ENCODE peak calls at places on chromosomes 2 and 18, in five cellular contexts. H is aorta, E is kidney, M is left ventricle myocardium inferior, J is left ventricle myocardium superior. N is an unnamed sample.
A peak's percentile ranks its signal among the peaks of the same experiment; 100 is the strongest.

GRCh38 chr18:55256568-55257289 is 297.5 kb upstream of the CCDC68 start:
- DNase-seq in H (no peak), E (no peak), M (no peak), J (no peak), N (no peak)

GRCh38 chr18:79796016-79796415 is 1.7 kb upstream of the KCNG2 start:
- DNase-seq in H (peak; percentile 19), E (peak; percentile 35), M (no peak), J (no peak), N (no peak)

GRCh38 chr2:203758841-203759691 is 52.6 kb downstream of the CD28 start:
- DNase-seq in H (no peak), E (no peak), M (no peak), J (no peak), N (no peak)

GRCh38 chr2:231946241-231946814 is 15.2 kb upstream of the DIS3L2 start:
- DNase-seq in H (no peak), E (no peak), M (no peak), J (no peak), N (no peak)

GRCh38 chr2:191679818-191680600 is 2.1 kb downstream of the NABP1 start:
- DNase-seq in H (no peak), E (no peak), M (no peak), J (no peak), N (no peak)

GRCh38 chr2:20177556-20178403 is 47.1 kb downstream of the SDC1 start:
- DNase-seq in H (peak; percentile 52), E (no peak), M (no peak), J (no peak), N (no peak)

GRCh38 chr2:160379399-160379798 is 114.2 kb downstream of the RBMS1 start:
- DNase-seq in H (no peak), E (no peak), M (no peak), J (no peak), N (no peak)

GRCh38 chr2:28621172-28622100 is 125.6 kb downstream of the PLB1 start:
- DNase-seq in H (peak; percentile 78), E (peak; percentile 82), M (no peak), J (peak; percentile 58), N (no peak)

GRCh38 chr2:30136729-30137444 is 9.9 kb upstream of the YPEL5 start:
- DNase-seq in H (no peak), E (no peak), M (no peak), J (no peak), N (no peak)

GRCh38 chr2:172427990-172428840 is 829 bp downstream of the ITGA6 start:
- DNase-seq in H (peak; percentile 78), E (peak; percentile 86), M (peak; percentile 48), J (peak; percentile 65), N (no peak)

GRCh38 chr2:218028562-218029348 is 26.0 kb upstream of the TNS1 start:
- DNase-seq in H (peak; percentile 69), E (peak; percentile 44), M (no peak), J (peak; percentile 58), N (no peak)

GRCh38 chr18:24271381-24272331 is 126.0 kb downstream of the OSBPL1A start:
- DNase-seq in H (peak; percentile 91), E (peak; percentile 92), M (peak; percentile 75), J (peak; percentile 88), N (no peak)

GRCh38 chr18:76450452-76450851 is 44.6 kb downstream of the ZNF516 start:
- DNase-seq in H (no peak), E (no peak), M (no peak), J (no peak), N (no peak)

GRCh38 chr2:107542314-107542740 is 284.4 kb upstream of the RGPD4 start:
- DNase-seq in H (peak; percentile 54), E (no peak), M (no peak), J (no peak), N (no peak)

GRCh38 chr2:74548919-74549684 is 4.6 kb downstream of the LOXL3 start:
- DNase-seq in H (peak; percentile 92), E (peak; percentile 88), M (peak; percentile 79), J (peak; percentile 88), N (no peak)

GRCh38 chr18:11955299-11956029 is 25.8 kb upstream of the IMPA2 start:
- DNase-seq in H (peak; percentile 81), E (no peak), M (no peak), J (peak; percentile 44), N (no peak)

GRCh38 chr2:33770023-33770422 is 170.9 kb upstream of the FAM98A start:
- DNase-seq in H (no peak), E (no peak), M (no peak), J (no peak), N (no peak)

GRCh38 chr18:57943723-57944122 is 100.3 kb upstream of the NEDD4L start:
- DNase-seq in H (no peak), E (no peak), M (no peak), J (no peak), N (no peak)

GRCh38 chr2:174336403-174337336 is 1.9 kb downstream of the SP9 start:
- DNase-seq in H (peak; percentile 71), E (peak; percentile 72), M (no peak), J (peak; percentile 47), N (no peak)

GRCh38 chr2:30339071-30339470 is 107.7 kb downstream of the LBH start:
- DNase-seq in H (no peak), E (no peak), M (no peak), J (no peak), N (no peak)

GRCh38 chr2:237980087-237980486 is 13.3 kb downstream of the UBE2F start:
- DNase-seq in H (peak; percentile 23), E (no peak), M (no peak), J (no peak), N (no peak)

GRCh38 chr2:893311-893710 is 57.3 kb upstream of the SNTG2 start:
- DNase-seq in H (no peak), E (no peak), M (no peak), J (no peak), N (peak; percentile 88)

GRCh38 chr2:140627136-140627535 is 1503.7 kb downstream of the LRP1B start:
- DNase-seq in H (no peak), E (no peak), M (no peak), J (no peak), N (no peak)

GRCh38 chr2:43228782-43229659 is 2.6 kb upstream of the ZFP36L2 start:
- DNase-seq in H (no peak), E (no peak), M (no peak), J (no peak), N (no peak)

GRCh38 chr2:168948621-168949212 is 47.6 kb downstream of the G6PC2 start:
- DNase-seq in H (no peak), E (no peak), M (no peak), J (no peak), N (no peak)

GRCh38 chr2:134137182-134137595 is 116.7 kb upstream of the MGAT5 start:
- DNase-seq in H (peak; percentile 79), E (no peak), M (no peak), J (peak; percentile 50), N (no peak)

GRCh38 chr2:35787302-35788031 is 568.1 kb upstream of the CRIM1 start:
- DNase-seq in H (no peak), E (no peak), M (no peak), J (no peak), N (no peak)

GRCh38 chr2:23502096-23502495 is 117.1 kb downstream of the KLHL29 start:
- DNase-seq in H (no peak), E (no peak), M (no peak), J (no peak), N (no peak)

GRCh38 chr2:176088048-176088936 is 4.2 kb upstream of the HOXD13 start:
- DNase-seq in H (peak; percentile 89), E (peak; percentile 79), M (peak; percentile 53), J (peak; percentile 72), N (no peak)

GRCh38 chr2:83915381-83915780 is 543.7 kb downstream of the SUCLG1 start:
- DNase-seq in H (no peak), E (no peak), M (no peak), J (no peak), N (no peak)

GRCh38 chr18:48374423-48375149 is 34.6 kb downstream of the ZBTB7C start:
- DNase-seq in H (no peak), E (no peak), M (no peak), J (no peak), N (peak; percentile 44)

GRCh38 chr2:217901826-217902225 is 101.0 kb downstream of the TNS1 start:
- DNase-seq in H (no peak), E (no peak), M (peak; percentile 40), J (peak; percentile 51), N (no peak)

GRCh38 chr2:20579866-20580265 is 71.0 kb downstream of the HS1BP3 start:
- DNase-seq in H (peak; percentile 69), E (peak; percentile 61), M (peak; percentile 15), J (no peak), N (no peak)

GRCh38 chr2:64267699-64268098 is 123.5 kb upstream of the PELI1 start:
- DNase-seq in H (no peak), E (no peak), M (no peak), J (no peak), N (no peak)

N was measured in vagina.